ENCODE peak calls at places on chromosomes 5 and 9, in eight cellular contexts. K is MM.1S, O is SK-N-SH, V is PC-3, N is HCT116, S is GM23248, Z is GM23338, E is hepatocyte. A is an unnamed sample. For H3K9me2, the result is how much of the 10 kb centered on the place peaks cover.

GRCh38 chr5:127934791-127935256 is 148.7 kb upstream of the SLC12A2 start:
- DNase-seq in K (no peak), O (no peak), V (peak), N (peak), S (peak), Z (peak), E (peak), A (no peak)

GRCh38 chr5:169911448-169912212 is 68.7 kb downstream of the INSYN2B start:
- DNase-seq in K (no peak), O (no peak), V (peak), N (no peak), S (no peak), Z (no peak), E (no peak), A (no peak)

GRCh38 chr5:60546157-60546556 is 153.8 kb downstream of the DEPDC1B start:
- DNase-seq in K (no peak), O (no peak), V (no peak), N (no peak), S (no peak), Z (no peak), E (peak), A (no peak)

GRCh38 chr5:159092288-159092687 is 7.4 kb downstream of the EBF1 start:
- DNase-seq in K (no peak), O (no peak), V (no peak), N (no peak), S (no peak), Z (no peak), E (no peak), A (no peak)

GRCh38 chr5:400282-401215 is 42.4 kb upstream of the EXOC3 start:
- DNase-seq in K (no peak), O (peak), V (peak), N (no peak), S (peak), Z (no peak), E (no peak), A (no peak)

GRCh38 chr5:154967419-154968024 is 26.6 kb downstream of the MRPL22 start:
- DNase-seq in K (no peak), O (peak), V (peak), N (no peak), S (peak), Z (peak), E (peak), A (peak)

GRCh38 chr9:36345103-36345846 is 54.8 kb downstream of the RNF38 start:
- DNase-seq in K (no peak), O (no peak), V (no peak), N (no peak), S (no peak), Z (peak), E (no peak), A (no peak)

GRCh38 chr9:129839324-129840023 is 4.2 kb downstream of the USP20 start:
- DNase-seq in K (no peak), O (no peak), V (no peak), N (no peak), S (peak), Z (no peak), E (no peak), A (no peak)

GRCh38 chr9:105251733-105252404 is 7.4 kb downstream of the SLC44A1 start:
- DNase-seq in K (no peak), O (no peak), V (no peak), N (no peak), S (no peak), Z (no peak), E (no peak), A (no peak)

GRCh38 chr9:121201738-121202533 is at the start of gene RAB14:
- DNase-seq in K (peak), O (peak), V (peak), N (peak), S (peak), Z (peak), E (peak), A (peak)

GRCh38 chr9:121198512-121199042 is 3.1 kb downstream of the RAB14 start:
- DNase-seq in K (no peak), O (no peak), V (no peak), N (no peak), S (peak), Z (no peak), E (no peak), A (no peak)

GRCh38 chr9:121199921-121200320 is 1.7 kb downstream of the RAB14 start:
- DNase-seq in K (no peak), O (no peak), V (peak), N (no peak), S (peak), Z (no peak), E (no peak), A (no peak)

GRCh38 chr9:121200346-121200745 is 1.3 kb downstream of the RAB14 start:
- DNase-seq in K (no peak), O (no peak), V (no peak), N (no peak), S (peak), Z (no peak), E (peak), A (no peak)

DNA sequence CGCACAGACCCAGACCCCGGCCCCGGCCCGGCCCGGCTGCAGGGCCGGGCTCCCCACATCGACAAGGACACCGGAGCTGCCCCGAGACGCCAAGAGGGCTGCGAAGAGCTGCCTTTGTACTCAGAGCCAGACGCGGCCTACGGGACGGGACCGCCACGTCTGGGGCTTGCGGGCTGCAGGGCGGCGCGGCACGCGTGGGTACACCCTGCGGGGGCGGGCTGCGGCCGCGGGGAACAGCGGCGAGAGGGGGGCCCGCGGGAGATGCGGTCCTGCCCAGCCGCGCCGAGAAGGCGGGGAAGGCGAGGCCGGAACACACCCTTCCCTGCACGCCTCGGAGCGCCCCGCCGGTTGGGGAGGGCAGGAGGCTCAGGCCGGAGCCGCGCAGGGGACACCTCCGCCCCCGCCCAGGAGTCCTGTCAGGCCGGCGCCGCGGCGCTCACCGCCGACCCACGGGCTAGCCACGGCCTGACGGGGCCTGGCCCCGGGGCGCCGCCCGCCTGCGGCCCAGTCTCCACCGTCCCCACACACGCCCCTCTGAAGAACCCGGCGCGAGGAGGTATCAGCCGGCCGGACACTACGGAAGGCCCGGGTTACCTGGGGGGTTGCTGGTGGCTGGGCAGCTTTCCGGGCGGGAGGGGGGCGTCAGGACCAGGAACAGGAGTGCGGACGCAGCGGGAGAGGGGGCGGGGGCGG is 478 bp downstream of the RAB14 start:
- DNase-seq in K (peak), O (no peak), V (no peak), N (no peak), S (peak), Z (peak), E (peak), A (peak)
- H2AFZ ChIP-seq in K (peak), O (no peak), V (peak), N (no peak), S (peak), Z (peak), E (peak), A (no peak)

DNA sequence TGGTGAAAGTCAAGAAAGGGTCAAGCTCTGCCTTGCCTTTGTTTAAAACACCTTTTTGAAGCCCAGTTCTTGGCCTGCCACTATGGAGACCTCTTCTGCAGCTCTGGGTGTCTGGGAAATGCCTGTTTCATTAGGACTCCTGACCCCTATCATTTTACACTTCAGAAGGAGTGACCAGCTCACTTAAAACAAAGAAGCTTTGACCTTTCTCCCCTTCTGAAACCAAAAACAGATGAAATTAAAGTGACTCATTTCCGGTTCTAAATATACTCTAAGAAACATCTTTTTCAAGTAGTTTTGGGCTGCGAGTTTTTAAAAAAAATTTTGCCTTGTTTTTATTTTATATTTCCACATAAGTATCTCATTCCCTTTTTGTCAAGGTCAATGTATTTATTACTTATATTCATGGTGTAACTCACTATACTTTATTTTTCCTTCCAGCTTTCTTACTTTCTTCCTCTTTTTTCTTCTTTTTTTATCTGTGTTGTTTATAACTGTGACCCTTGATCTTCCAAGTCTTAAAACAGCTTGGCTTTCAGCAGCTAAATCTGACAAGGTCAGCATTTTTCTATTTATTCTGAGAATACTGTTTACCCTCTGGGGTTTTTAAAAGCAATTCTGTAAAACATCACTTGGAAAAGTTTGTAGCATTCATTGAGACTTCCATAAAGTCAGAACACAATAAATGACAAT is 673.0 kb downstream of the NR2F1-AS1 start:
- DNase-seq in K (peak), O (no peak), V (no peak), N (no peak), S (peak), Z (no peak), E (no peak), A (peak)
- TF ChIP-seq EZH2phosphoT487 in K (no peak), O (no peak), V (no peak), N (no peak), S (no peak), Z (no peak), E (no peak), A (no peak)

DNA sequence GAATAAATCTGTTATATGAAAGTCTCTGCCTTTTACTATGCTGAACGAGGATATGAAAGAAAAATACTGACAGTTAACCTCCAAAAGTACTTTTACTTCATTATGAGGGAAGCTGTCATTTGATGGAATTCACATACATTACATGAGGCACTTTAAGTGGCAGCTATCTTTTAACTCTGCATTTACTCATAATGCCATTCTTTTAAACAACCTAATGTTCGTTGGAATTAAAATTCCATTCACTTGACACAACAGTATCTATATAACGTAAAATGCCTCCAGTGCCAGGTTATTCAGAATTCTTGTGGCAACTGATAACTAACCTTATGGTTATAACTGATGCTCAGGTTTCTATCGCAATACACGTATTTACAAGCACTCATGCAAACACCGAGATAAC is 376.9 kb upstream of the GRAMD2B start:
- DNase-seq in K (no peak), O (no peak), V (no peak), N (no peak), S (no peak), Z (no peak), E (no peak), A (no peak)
- H3K9me2 ChIP-seq in K (under half), O (under half), V (under half), N (under half), S (under half), Z (under half), E (under half), A (under half)

GRCh38 chr5:151740958-151741373 is 17.5 kb downstream of the ATOX1 start:
- DNase-seq in K (no peak), O (no peak), V (peak), N (no peak), S (peak), Z (no peak), E (no peak), A (no peak)
- H2AFZ ChIP-seq in K (no peak), O (no peak), V (no peak), N (no peak), S (peak), Z (no peak), E (no peak), A (no peak)

DNA sequence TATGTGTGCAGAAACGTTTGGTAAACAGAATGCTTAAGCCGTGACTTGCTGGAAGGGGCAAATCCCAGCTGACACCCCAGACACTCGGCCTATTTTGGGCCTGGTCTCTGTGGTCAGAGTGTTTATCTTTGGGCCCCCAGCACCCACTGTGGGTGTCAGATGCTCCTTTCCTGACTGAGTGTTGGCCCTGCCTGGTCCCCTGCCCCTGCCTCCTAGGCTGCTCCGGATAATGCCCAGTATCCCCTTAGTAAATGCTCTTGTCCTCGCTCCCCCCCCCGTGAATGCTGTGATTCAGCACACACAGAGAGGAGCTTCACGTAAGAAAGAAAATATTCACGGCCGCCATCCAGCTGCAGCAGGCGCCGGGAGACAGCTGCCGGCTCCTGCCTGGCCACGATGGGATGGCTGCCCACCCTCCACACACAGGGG is 11.3 kb upstream of the ANGPTL2 start:
- DNase-seq in K (no peak), O (no peak), V (no peak), N (no peak), S (peak), Z (peak), E (peak), A (no peak)
- TF ChIP-seq EZH2phosphoT487 in K (no peak), O (no peak), V (no peak), N (no peak), S (no peak), Z (no peak), E (no peak), A (no peak)

GRCh38 chr9:72596451-72597180 is 75.2 kb downstream of the TMC1 start:
- DNase-seq in K (no peak), O (no peak), V (no peak), N (no peak), S (no peak), Z (no peak), E (no peak), A (no peak)
- H3K9me2 ChIP-seq in K (under half), O (under half), V (under half), N (under half), S (under half), Z (under half), E (under half), A (under half)

DNA sequence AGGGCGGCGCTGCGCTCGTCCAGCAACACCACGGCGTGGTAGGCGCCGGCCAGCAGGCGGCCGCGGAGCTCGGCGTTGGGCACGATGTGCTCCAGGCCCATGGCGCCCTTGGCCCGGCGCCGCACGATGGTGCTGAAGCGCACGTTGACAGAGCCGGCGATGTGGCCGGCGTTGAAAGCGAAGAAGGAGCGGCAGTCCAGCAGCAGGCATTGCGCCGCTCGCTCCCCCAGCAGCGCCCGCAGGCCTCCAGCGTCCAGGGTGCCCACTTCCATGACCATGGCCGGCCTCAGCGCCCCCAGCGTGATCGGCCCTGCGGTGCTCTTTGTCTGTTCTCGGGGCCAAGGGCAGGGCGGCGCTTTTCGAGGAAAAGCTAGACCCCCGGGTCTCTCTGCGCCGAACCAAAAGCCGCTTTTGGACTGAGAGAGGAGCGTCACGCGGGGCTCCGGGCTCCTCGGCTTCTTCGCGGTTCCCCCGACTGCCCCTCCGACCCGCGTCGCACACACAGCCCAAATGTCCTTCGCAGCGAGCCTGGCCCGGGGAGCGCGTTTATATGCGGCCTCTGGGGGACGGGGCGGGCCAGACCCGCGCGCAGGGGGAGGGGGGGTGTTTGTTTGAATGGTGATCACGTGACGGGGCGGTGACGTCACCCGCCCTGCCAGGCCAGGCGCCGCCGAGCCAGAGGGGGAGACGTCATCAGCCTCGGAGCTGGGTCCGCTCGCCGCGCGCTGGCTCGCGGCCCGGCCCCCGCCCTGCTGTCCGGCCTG is at the start of gene DUSP1:
- DNase-seq in K (peak), O (peak), V (peak), N (peak), S (peak), Z (peak), E (peak), A (peak)
- H2AFZ ChIP-seq in K (peak), O (peak), V (no peak), N (peak), S (no peak), Z (peak), E (peak), A (peak)

DNA sequence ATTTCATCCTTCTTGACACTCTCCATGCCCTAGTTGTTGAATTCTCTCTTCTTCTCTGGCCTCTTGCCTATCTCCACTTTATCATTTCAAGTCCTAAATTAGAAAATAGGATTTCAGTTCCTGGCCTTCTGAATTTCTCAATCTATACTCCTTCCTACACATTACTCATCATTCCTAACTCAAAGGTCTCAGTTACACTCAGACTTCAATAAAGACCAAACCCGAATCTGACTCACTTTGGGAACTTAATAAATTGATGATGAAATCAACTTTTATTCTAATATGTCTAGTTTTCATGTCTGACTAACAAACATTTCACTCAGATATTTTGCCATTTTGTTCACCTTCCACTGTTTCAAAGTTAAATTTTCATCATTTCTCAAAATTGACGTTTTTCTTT is 113.6 kb upstream of the TSLP start:
- DNase-seq in K (no peak), O (no peak), V (peak), N (no peak), S (peak), Z (no peak), E (no peak), A (no peak)
- TF ChIP-seq EZH2phosphoT487 in K (no peak), O (no peak), V (no peak), N (no peak), S (no peak), Z (no peak), E (no peak), A (no peak)

GRCh38 chr5:138662599-138662998 is 87.4 kb upstream of the HSPA9 start:
- DNase-seq in K (peak), O (no peak), V (no peak), N (no peak), S (peak), Z (no peak), E (no peak), A (no peak)

GRCh38 chr5:138663561-138663960 is 88.4 kb upstream of the HSPA9 start:
- DNase-seq in K (no peak), O (no peak), V (no peak), N (no peak), S (no peak), Z (no peak), E (no peak), A (no peak)

GRCh38 chr5:138663009-138663408 is 87.8 kb upstream of the HSPA9 start:
- DNase-seq in K (no peak), O (peak), V (no peak), N (no peak), S (no peak), Z (no peak), E (no peak), A (peak)

GRCh38 chr5:138661342-138661975 is 86.3 kb upstream of the HSPA9 start:
- DNase-seq in K (no peak), O (no peak), V (no peak), N (no peak), S (no peak), Z (no peak), E (no peak), A (no peak)

GRCh38 chr5:138661991-138662434 is 86.8 kb upstream of the HSPA9 start:
- DNase-seq in K (no peak), O (no peak), V (no peak), N (no peak), S (no peak), Z (no peak), E (no peak), A (no peak)
- H3K9me2 ChIP-seq in K (under half), O (under half), V (under half), N (under half), S (under half), Z (under half), E (under half), A (under half)